ENCODE peak calls at places on chromosomes 1 and 21, in ten cellular contexts. H is gastrocnemius medialis, I is progenitor cell of endocrine pancreas, W is cardiac muscle cell, Q is HepG2, G is omental fat pad, E is fibroblast of mammary gland, Y is HCT116, R is WTC11, S is brain microvascular endothelial cell. J is an unnamed sample.

GRCh38 chr1:22556391-22557104 is 6.7 kb upstream of the EPHA8 start:
- DNase-seq in H (no peak), I (no peak), W (peak; percentile 37), Q (no peak), G (no peak), E (no peak), Y (no peak), R (peak; percentile 78), S (no peak), J (no peak)

GRCh38 chr1:54571326-54571725 is 23.3 kb downstream of the ACOT11 start:
- DNase-seq in H (no peak), I (no peak), W (no peak), Q (no peak), G (no peak), E (no peak), Y (no peak), R (no peak), S (no peak), J (no peak)

GRCh38 chr1:59186656-59187055 is 110.2 kb upstream of the FGGY start:
- DNase-seq in H (peak; percentile 19), I (no peak), W (no peak), Q (peak; percentile 8), G (no peak), E (peak; percentile 67), Y (no peak), R (no peak), S (peak; percentile 69), J (no peak)

GRCh38 chr21:26148834-26149354 is 21.7 kb downstream of the APP start:
- DNase-seq in H (no peak), I (no peak), W (no peak), Q (no peak), G (no peak), E (peak; percentile 72), Y (no peak), R (no peak), S (peak; percentile 25), J (no peak)

GRCh38 chr1:165408518-165408917 is 36.4 kb downstream of the RXRG start:
- DNase-seq in H (peak; percentile 44), I (no peak), W (peak; percentile 67), Q (peak; percentile 55), G (no peak), E (peak; percentile 73), Y (peak; percentile 45), R (peak; percentile 23), S (peak; percentile 20), J (no peak)

GRCh38 chr1:182972821-182973220 is 19.9 kb upstream of the SHCBP1L start:
- DNase-seq in H (no peak), I (no peak), W (no peak), Q (no peak), G (no peak), E (no peak), Y (no peak), R (no peak), S (no peak), J (no peak)

GRCh38 chr1:201676061-201676644 is 137.2 kb downstream of the NAV1 start:
- DNase-seq in H (peak; percentile 14), I (no peak), W (peak; percentile 49), Q (no peak), G (no peak), E (peak; percentile 31), Y (no peak), R (peak; percentile 50), S (peak; percentile 20), J (no peak)

GRCh38 chr1:37038703-37039093 is 4.4 kb upstream of the GRIK3 start:
- DNase-seq in H (no peak), I (no peak), W (no peak), Q (no peak), G (no peak), E (no peak), Y (no peak), R (no peak), S (no peak), J (no peak)

GRCh38 chr1:80542231-80542630 is 1258.5 kb upstream of the ADGRL2 start:
- DNase-seq in H (no peak), I (no peak), W (no peak), Q (no peak), G (no peak), E (peak; percentile 10), Y (no peak), R (no peak), S (peak; percentile 2), J (no peak)

GRCh38 chr1:178683304-178683703 is 41.7 kb upstream of the RALGPS2 start:
- DNase-seq in H (no peak), I (no peak), W (no peak), Q (no peak), G (no peak), E (no peak), Y (no peak), R (no peak), S (no peak), J (no peak)

GRCh38 chr1:91520940-91521507 is 20.4 kb downstream of the CDC7 start:
- DNase-seq in H (no peak), I (no peak), W (no peak), Q (no peak), G (no peak), E (no peak), Y (no peak), R (no peak), S (no peak), J (no peak)

GRCh38 chr1:13700521-13701273 is 709 bp downstream of the PRDM2 start:
- DNase-seq in H (no peak), I (peak; percentile 24), W (no peak), Q (no peak), G (no peak), E (peak; percentile 34), Y (no peak), R (peak; percentile 28), S (peak; percentile 6), J (no peak)

GRCh38 chr21:32538147-32538792 is 47.1 kb downstream of the TCP10L start:
- DNase-seq in H (no peak), I (no peak), W (no peak), Q (no peak), G (no peak), E (no peak), Y (no peak), R (no peak), S (no peak), J (no peak)

DNA sequence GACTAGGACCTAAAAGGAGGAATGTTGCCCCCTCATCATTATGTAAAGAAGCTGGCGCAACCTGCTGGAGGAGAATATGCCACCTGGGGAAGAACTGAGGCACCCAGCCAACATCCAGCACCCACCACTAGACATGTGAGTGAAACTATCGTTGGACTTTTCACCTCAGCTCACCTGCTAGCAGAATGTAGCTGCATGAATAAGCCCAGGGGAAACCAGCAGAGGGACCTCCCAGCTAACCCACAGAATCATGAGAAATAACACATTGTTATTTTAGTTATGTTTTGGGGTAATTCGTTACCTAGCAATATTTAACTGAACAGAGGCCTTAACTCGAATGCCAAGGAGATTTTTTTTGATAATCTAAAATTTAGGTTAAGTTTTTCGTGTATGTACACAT is 542.5 kb upstream of the DAB1 start:
- DNase-seq in H (no peak), I (no peak), W (no peak), Q (no peak), G (no peak), E (no peak), Y (no peak), R (no peak), S (no peak), J (no peak)
- TF ChIP-seq CTCF in H (no peak), I (no peak), W (no peak), Q (no peak), G (no peak), E (no peak), Y (no peak), R (no peak), S (no peak), J (no peak)

GRCh38 chr1:198788561-198789064 is 149.8 kb downstream of the PTPRC start:
- DNase-seq in H (no peak), I (no peak), W (peak; percentile 34), Q (no peak), G (no peak), E (peak; percentile 18), Y (no peak), R (peak; percentile 65), S (peak; percentile 61), J (no peak)
- TF ChIP-seq CTCF in H (no peak), I (peak; percentile 67), W (peak; percentile 25), Q (no peak), G (no peak), E (peak; percentile 21), Y (peak; percentile 50), R (peak; percentile 31), S (peak; percentile 65), J (peak; percentile 2)

DNA sequence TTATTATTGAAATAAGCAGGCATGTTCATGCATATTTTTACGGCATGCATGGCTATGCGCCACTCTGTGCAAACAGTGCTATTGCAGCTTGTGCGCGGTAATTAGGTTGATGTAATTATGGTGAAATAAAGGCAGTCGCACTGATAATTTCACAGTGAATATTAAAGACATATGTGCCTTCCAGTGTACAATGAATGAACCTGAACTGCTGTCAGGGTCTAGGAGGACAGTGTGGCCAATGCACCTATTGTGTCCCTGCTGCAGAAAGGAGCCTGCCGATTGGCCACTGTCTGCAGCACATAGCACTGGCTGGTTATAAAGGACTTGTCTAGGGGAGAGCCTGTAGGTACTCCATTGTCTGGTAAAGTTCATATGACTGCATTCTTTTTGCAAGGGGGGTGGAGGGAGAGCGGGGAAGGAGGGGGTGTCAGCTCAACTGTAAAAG is 340.4 kb downstream of the USP25 start:
- DNase-seq in H (no peak), I (no peak), W (peak; percentile 5), Q (no peak), G (no peak), E (peak; percentile 48), Y (no peak), R (no peak), S (no peak), J (no peak)
- TF ChIP-seq CTCF in H (no peak), I (no peak), W (no peak), Q (no peak), G (no peak), E (peak; percentile 41), Y (no peak), R (no peak), S (no peak), J (peak; percentile 19)

DNA sequence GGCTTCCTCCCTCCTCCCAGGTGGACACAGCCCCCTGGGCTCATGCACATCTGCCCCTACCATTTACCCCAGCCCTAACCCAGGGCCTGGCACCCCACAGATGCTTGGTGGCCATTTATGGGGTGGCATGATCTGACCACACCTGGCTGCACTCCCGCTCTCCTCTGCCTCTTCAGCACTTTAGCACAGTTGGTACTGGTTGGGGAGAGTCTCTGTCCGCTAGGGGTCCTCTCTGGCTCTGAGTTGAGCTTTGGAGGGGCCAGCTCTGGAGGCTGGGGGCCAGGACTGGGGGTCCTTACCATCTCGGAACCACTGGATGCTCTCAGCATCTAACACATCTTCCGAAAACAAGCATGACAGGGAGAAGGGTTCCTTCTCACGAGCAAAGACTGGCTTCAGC is 17.4 kb downstream of the MYOM3 start:
- DNase-seq in H (no peak), I (no peak), W (peak; percentile 21), Q (no peak), G (no peak), E (no peak), Y (no peak), R (peak; percentile 35), S (no peak), J (no peak)
- TF ChIP-seq CTCF in H (no peak), I (no peak), W (no peak), Q (no peak), G (no peak), E (no peak), Y (no peak), R (no peak), S (peak; percentile 12), J (no peak)

GRCh38 chr21:33642027-33642895 is at the start of gene ITSN1:
- DNase-seq in H (peak; percentile 100), I (peak; percentile 99), W (peak; percentile 99), Q (peak; percentile 98), G (peak; percentile 99), E (peak; percentile 99), Y (peak; percentile 98), R (peak; percentile 100), S (peak; percentile 100), J (peak; percentile 61)
- TF ChIP-seq CTCF in H (peak; percentile 16), I (no peak), W (no peak), Q (no peak), G (no peak), E (no peak), Y (no peak), R (no peak), S (no peak), J (no peak)

J was measured in D721Med.